ENCODE peak calls at places on chromosome 3, in ten cellular contexts. Y is left ventricle myocardium inferior, I is breast epithelium, V is heart left ventricle, R is MM.1S, W is prostate gland, Q is neural progenitor cell, P is adrenal gland, X is PC-9, J is tibial artery. K is an unnamed sample.

GRCh38 chr3:157531301-157531660 is 28.1 kb upstream of the VEPH1 start:
- DNase-seq in P (no peak), W (no peak), J (no peak), X (no peak), I (no peak), Y (no peak), R (no peak), V (no peak), Q (no peak), K (no peak)

GRCh38 chr3:15797600-15798303 is at the start of gene ANKRD28:
- DNase-seq in X (peak), W (no peak), R (peak), J (no peak), Q (peak), I (no peak), Y (no peak), V (no peak), P (no peak), K (no peak)

GRCh38 chr3:72044231-72044935 is 259.4 kb upstream of the PROK2 start:
- DNase-seq in V (no peak), I (no peak), Q (no peak), J (no peak), X (no peak), W (no peak), Y (no peak), R (no peak), P (no peak), K (no peak)

GRCh38 chr3:194311000-194311399 is 40.1 kb downstream of the CPN2 start:
- DNase-seq in J (no peak), W (no peak), P (no peak), R (no peak), V (no peak), Q (no peak), X (no peak), Y (no peak), I (no peak), K (no peak)

GRCh38 chr3:138867996-138868395 is 33.3 kb upstream of the PIK3CB start:
- DNase-seq in I (no peak), V (no peak), W (no peak), R (no peak), P (no peak), J (no peak), Y (no peak), X (no peak), Q (no peak), K (no peak)

GRCh38 chr3:164320962-164321361 is 757.3 kb downstream of the SI start:
- DNase-seq in W (no peak), Y (no peak), V (no peak), P (no peak), X (no peak), R (no peak), Q (no peak), J (no peak), I (no peak), K (no peak)

GRCh38 chr3:48015451-48016182 is 599 bp downstream of the MAP4 start:
- DNase-seq in V (no peak), W (no peak), X (no peak), I (no peak), J (no peak), Q (peak), Y (no peak), R (no peak), P (no peak), K (no peak)

GRCh38 chr3:11477286-11477935 is 166.3 kb downstream of the VGLL4 start:
- DNase-seq in W (no peak), J (no peak), P (no peak), V (no peak), I (no peak), R (no peak), X (no peak), Y (no peak), Q (peak), K (peak)

GRCh38 chr3:181567446-181568075 is 144.2 kb upstream of the SOX2 start:
- DNase-seq in J (no peak), R (no peak), P (no peak), Q (no peak), W (no peak), Y (no peak), X (no peak), V (no peak), I (no peak), K (no peak)

GRCh38 chr3:184209146-184209923 is 20.1 kb upstream of the VWA5B2 start:
- DNase-seq in Y (no peak), V (no peak), Q (no peak), R (no peak), W (no peak), X (no peak), P (no peak), I (no peak), J (peak), K (no peak)

GRCh38 chr3:149605902-149606301 is 51.9 kb downstream of the WWTR1 start:
- DNase-seq in W (no peak), R (no peak), J (no peak), P (no peak), I (no peak), V (no peak), Q (no peak), Y (no peak), X (no peak), K (no peak)

GRCh38 chr3:126982125-126982521 is 792 bp upstream of the PLXNA1 start:
- DNase-seq in J (no peak), Y (no peak), V (no peak), P (peak), Q (no peak), I (no peak), W (no peak), X (no peak), R (peak), K (no peak)

DNA sequence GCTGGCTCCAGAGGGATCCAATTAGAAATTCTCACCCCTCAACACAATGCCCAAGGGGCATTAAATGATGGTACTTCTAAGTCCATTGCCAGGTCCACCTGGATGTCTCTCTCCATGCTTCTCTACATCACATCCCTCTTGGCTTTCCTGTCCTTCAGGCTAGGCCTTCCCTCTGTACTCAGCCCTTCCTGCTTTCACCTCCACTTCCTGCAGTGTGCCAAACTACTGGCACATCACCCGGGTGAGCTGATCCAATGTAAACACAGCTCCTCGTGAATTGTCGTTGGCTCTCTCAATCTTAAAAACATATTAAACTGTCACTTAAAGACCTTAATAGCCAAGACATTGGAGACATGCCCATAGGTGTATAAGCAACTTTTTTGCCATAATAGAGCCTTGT is 4.0 kb downstream of the LMCD1 start:
- DNase-seq in W (peak), V (no peak), I (no peak), Y (no peak), X (no peak), Q (no peak), R (no peak), J (peak), P (no peak), K (no peak)
- H3K4me3 ChIP-seq in W (no peak), V (no peak), I (no peak), Y (peak), X (no peak), Q (no peak), R (no peak), J (peak), P (no peak), K (no peak)

DNA sequence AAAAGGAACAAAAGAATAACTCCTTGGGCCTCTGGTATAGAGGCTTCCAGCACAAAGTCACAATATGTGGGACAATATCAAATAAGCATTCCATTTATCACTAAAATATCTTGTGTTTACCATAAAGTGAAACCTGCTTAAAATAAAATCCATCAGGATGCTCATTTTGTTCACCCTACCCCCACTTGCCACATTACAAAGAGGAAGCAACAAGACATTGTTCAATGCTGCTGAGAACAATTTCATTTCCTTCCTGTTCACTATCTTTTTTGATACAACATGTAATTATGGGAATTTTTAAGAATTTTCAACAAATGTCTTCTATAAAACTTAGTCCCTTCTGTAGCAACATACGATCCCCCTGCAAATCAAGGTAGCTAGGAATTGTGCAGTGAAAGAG is 35.0 kb upstream of the GPR160 start:
- DNase-seq in I (no peak), Y (no peak), W (no peak), P (no peak), R (no peak), X (no peak), V (no peak), Q (no peak), J (no peak), K (no peak)
- H3K4me3 ChIP-seq in I (no peak), Y (peak), W (no peak), P (no peak), R (no peak), X (no peak), V (peak), Q (no peak), J (no peak), K (no peak)

DNA sequence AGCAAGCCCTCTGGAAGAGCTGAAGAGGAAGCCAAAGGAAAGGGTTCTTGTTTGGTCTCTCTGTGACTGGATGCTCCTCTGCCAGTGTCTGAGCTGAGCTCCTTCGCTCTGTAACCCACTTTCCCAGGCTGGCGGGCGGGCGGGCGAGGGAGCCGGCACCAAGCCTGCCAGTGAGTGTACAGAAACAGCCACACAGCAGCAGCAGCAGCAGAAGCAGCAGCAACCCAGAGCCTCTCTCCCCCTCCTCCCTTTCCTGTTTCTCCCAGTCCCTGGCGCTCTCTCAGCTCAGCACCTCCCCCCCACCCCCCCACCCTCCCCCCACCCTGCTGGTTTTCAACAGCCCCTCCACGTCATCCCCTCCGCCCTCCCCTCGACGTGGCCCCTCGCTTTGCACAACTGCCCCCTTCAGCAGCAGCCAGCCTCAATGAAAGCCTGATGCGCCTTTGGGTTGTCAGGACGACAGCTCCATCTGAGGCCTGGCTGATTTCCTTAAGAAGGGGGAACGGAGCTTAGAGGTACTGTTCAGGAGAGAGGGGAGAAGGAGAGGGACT is at the start of gene LSAMP:
- DNase-seq in R (no peak), W (peak), J (no peak), Q (peak), I (no peak), P (peak), V (no peak), X (no peak), Y (no peak), K (peak)
- H3K4me3 ChIP-seq in R (no peak), W (peak), J (peak), Q (peak), I (peak), P (no peak), V (peak), X (no peak), Y (peak), K (peak)

DNA sequence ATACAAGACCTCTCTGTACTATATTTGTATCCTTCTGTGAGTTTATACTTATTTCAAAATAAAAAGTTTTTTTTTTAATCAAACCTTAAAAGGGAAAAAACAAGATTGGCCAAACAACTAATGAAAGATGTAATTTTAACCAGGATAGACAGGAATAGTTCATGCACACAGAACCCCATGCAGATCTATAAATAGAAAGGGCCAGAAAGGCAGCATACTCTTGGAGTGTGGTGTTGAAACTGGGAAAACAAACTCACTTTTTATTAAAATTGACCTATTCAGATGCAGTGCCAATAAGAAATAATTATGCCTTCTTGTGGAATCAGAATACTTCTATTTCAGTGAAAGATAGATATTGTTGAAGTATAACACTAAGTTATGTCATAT is 204.6 kb downstream of the PLCL2 start:
- DNase-seq in R (no peak), J (no peak), I (no peak), Q (no peak), X (no peak), Y (no peak), V (no peak), P (no peak), W (no peak), K (no peak)
- H3K4me3 ChIP-seq in R (no peak), J (no peak), I (no peak), Q (no peak), X (no peak), Y (no peak), V (no peak), P (no peak), W (no peak), K (no peak)

DNA sequence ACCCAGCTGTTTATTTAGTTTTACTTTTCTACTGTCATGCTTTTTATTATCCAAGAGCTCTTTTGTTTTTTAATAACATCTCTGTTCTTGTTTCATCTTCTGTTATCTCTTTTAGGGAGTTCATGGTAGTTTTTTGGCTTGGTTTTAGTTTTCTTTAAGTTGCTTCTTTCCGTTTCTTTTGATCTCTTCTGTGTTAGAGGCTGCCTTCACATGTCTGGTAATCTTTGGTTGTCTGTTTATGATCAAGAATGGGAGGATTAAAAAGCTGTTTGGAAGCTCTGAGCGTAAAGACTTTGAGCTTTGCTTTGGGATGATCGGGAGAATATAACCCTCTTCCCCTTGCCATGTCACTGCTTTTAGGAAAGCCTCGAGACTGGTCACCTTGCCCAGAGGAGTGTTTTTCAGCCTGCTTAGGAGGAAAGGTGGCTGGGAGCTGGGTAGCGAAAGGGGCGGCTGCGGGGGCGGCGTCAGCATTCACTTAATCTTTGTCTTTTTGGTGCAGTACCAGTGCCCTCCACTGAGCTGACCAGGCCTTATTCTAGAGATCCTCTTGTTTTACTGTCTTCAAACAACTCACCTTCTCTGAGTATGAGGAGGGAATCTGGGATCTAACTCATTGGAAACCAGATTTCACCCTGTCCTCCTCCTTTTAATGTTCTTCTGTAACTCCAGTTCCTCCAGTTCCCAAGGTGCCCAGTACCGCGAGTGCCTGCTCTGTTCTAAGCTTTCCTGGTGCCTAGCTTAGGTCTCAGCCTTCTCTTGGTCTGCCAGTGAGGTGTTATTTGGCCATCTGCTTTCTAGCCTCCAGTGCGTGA is 15.5 kb downstream of the TATDN2 start:
- DNase-seq in J (no peak), I (no peak), R (no peak), W (no peak), Y (no peak), Q (peak), V (no peak), P (peak), X (no peak), K (peak)
- H3K4me3 ChIP-seq in J (no peak), I (peak), R (no peak), W (no peak), Y (no peak), Q (no peak), V (peak), P (no peak), X (no peak), K (peak)

DNA sequence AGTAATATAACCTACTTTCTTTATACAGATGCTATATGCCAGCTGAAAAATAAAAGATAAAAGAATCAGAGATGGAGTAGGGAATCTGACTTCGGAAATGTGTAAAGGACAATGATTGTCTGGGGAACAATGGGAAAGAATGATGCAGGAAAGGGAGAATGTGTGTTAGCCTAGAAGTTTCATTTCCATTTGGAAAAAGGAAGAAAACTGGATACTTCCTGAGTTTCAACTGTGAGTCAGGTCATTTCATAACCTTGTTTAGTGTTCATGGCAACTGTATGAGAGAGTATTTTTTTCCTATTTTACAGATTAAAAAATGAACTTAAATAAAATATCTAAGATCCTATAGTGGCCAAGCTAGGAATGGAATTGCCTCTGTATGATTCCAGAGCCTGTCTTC is 261.3 kb upstream of the NECTIN3 start:
- DNase-seq in I (no peak), X (no peak), R (no peak), Q (no peak), J (no peak), P (no peak), V (no peak), W (no peak), Y (no peak), K (no peak)
- H3K4me3 ChIP-seq in I (no peak), X (no peak), R (no peak), Q (no peak), J (no peak), P (no peak), V (no peak), W (no peak), Y (no peak), K (no peak)

GRCh38 chr3:177904661-177905060 is 631.6 kb upstream of the KCNMB2 start:
- DNase-seq in Q (no peak), R (no peak), J (no peak), Y (no peak), P (no peak), W (no peak), V (no peak), X (no peak), I (no peak), K (no peak)
- H3K4me3 ChIP-seq in Q (no peak), R (no peak), J (no peak), Y (no peak), P (no peak), W (no peak), V (no peak), X (no peak), I (no peak), K (no peak)

DNA sequence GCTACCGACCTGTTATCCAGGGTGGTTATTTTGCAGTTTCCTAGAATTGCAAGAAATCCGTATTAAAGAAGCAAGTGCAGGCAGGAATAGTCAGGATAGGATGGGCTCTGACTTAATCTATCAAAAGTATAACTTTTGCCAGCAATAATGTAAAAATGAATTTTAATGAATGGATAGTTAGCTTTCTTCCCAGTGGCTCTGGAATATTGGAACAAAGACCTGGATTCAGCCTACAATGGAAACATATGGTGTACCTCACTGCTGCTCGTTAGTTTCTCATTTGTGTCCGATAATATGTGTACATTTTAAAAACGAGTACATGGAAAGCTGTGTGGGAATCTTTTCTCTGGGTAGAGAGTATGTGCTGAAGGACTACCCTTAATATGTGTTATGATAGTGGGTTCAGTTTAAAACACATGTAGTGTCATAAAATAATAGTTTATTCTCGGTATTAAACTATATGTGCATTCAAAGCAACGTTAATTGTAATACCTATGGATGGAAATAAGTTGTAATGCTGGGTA is 805 bp downstream of the SERPINI1 start:
- DNase-seq in I (no peak), V (no peak), P (no peak), J (no peak), R (no peak), Y (no peak), X (no peak), W (no peak), Q (no peak), K (no peak)
- H3K4me3 ChIP-seq in I (peak), V (peak), P (peak), J (peak), R (peak), Y (peak), X (peak), W (no peak), Q (peak), K (peak)

K was measured in sigmoid colon.